ENCODE peak calls at places on chromosome 1, in seven cellular contexts. L, S, V, R, W, Q and P are unnamed samples.

GRCh38 chr1:23801876-23802275 is 1.3 kb upstream of the GALE start:
- DNase-seq in L (no peak), S (no peak), V (no peak), R (peak), W (no peak), Q (no peak), P (no peak)

GRCh38 chr1:169161512-169162194 is 55.2 kb downstream of the ATP1B1 start:
- DNase-seq in L (no peak), S (peak), V (peak), R (no peak), W (no peak), Q (peak), P (no peak)

GRCh38 chr1:22916469-22916817 is 56.2 kb downstream of the LACTBL1 start:
- DNase-seq in L (no peak), S (no peak), V (no peak), R (no peak), W (no peak), Q (no peak), P (no peak)

GRCh38 chr1:5992814-5993552 is 758 bp upstream of the NPHP4 start:
- DNase-seq in L (peak), S (no peak), V (no peak), R (peak), W (no peak), Q (no peak), P (no peak)

GRCh38 chr1:170701962-170702361 is 38.0 kb downstream of the PRRX1 start:
- DNase-seq in L (no peak), S (no peak), V (no peak), R (no peak), W (no peak), Q (no peak), P (no peak)

GRCh38 chr1:179803916-179804315 is 60.8 kb downstream of the FAM163A start:
- DNase-seq in L (no peak), S (no peak), V (no peak), R (no peak), W (no peak), Q (no peak), P (no peak)

GRCh38 chr1:192610114-192610958 is 25.6 kb upstream of the RGS13 start:
- DNase-seq in L (peak), S (no peak), V (peak), R (peak), W (no peak), Q (no peak), P (no peak)

GRCh38 chr1:54553781-54554313 is 5.8 kb downstream of the ACOT11 start:
- DNase-seq in L (no peak), S (no peak), V (no peak), R (no peak), W (no peak), Q (no peak), P (no peak)

GRCh38 chr1:184482113-184482512 is 95.3 kb downstream of the C1orf21 start:
- DNase-seq in L (no peak), S (no peak), V (no peak), R (no peak), W (no peak), Q (no peak), P (no peak)

GRCh38 chr1:18649713-18650370 is 19.2 kb downstream of the PAX7 start:
- DNase-seq in L (no peak), S (no peak), V (no peak), R (peak), W (no peak), Q (no peak), P (peak)

GRCh38 chr1:157249326-157249725 is 111.1 kb upstream of the ETV3 start:
- DNase-seq in L (no peak), S (no peak), V (no peak), R (no peak), W (no peak), Q (peak), P (no peak)

GRCh38 chr1:146012703-146013565 is 8.6 kb downstream of the HJV start:
- DNase-seq in L (peak), S (peak), V (peak), R (peak), W (no peak), Q (no peak), P (peak)

GRCh38 chr1:75444220-75444619 is 166.7 kb downstream of the SLC44A5 start:
- DNase-seq in L (no peak), S (no peak), V (no peak), R (no peak), W (no peak), Q (no peak), P (no peak)

GRCh38 chr1:100065969-100066227 is 66.8 kb downstream of the SASS6 start:
- DNase-seq in L (no peak), S (no peak), V (no peak), R (no peak), W (no peak), Q (no peak), P (no peak)

GRCh38 chr1:231420299-231420958 is 1.7 kb downstream of the EGLN1 start:
- DNase-seq in L (peak), S (no peak), V (no peak), R (peak), W (no peak), Q (no peak), P (peak)

GRCh38 chr1:180920193-180920592 is 7.5 kb downstream of the KIAA1614 start:
- DNase-seq in L (no peak), S (no peak), V (no peak), R (no peak), W (no peak), Q (no peak), P (no peak)

GRCh38 chr1:229253170-229253974 is 17.5 kb upstream of the RAB4A start:
- DNase-seq in L (no peak), S (peak), V (no peak), R (peak), W (no peak), Q (no peak), P (no peak)

GRCh38 chr1:97144527-97144926 is 422.9 kb downstream of the PTBP2 start:
- DNase-seq in L (no peak), S (no peak), V (no peak), R (no peak), W (no peak), Q (no peak), P (no peak)

GRCh38 chr1:216310776-216311175 is 112.5 kb downstream of the USH2A start:
- DNase-seq in L (no peak), S (no peak), V (no peak), R (no peak), W (peak), Q (no peak), P (peak)

GRCh38 chr1:160789702-160790611 is 6.0 kb upstream of the LY9 start:
- DNase-seq in L (no peak), S (no peak), V (no peak), R (no peak), W (no peak), Q (peak), P (no peak)

DNA sequence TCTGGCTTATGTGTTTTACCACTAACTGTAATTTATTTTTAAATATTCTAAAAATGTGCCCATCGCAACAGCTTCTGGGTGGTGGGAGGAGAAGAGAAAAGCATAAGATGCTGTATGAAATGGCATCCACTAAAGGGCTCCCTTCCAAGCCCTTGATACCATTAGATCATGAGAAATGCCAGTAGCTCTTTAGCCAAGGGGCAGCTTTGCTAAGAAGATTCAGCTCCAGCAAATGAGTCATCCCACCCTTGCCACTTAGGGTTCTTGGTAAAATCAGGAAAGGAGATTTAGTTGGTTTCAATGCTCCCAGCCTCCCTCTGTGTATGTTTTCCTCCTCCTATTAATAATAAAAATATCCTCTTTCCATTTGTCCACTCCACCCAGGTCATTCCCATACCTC is 462.7 kb upstream of the DEPDC1 start:
- DNase-seq in L (no peak), S (no peak), V (no peak), R (no peak), W (no peak), Q (no peak), P (no peak)
- TF ChIP-seq YY1 in L (no peak), S (no peak), V (no peak), R (no peak), W (no peak), Q (no peak), P (no peak)

DNA sequence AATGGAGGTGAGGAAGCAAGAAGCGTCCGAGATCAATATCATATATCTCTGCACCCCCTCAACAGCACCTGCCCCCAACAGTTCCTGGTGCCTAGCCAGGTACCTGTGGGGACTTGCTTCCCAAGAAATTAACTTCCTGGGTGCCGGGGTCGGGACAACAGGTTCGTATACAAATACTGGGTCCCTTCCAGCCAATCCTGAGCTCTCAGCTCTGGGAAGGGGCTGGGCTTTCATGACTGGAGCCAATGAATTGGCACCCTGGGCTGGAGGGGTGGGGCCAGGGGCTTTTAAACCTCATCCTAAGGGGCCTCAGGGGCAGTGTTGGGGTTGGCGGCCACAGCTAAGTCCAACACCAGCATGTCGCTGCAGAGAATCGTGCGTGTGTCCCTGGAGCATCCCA is at the start of gene PADI3:
- DNase-seq in L (peak), S (no peak), V (no peak), R (no peak), W (no peak), Q (no peak), P (no peak)
- TF ChIP-seq YY1 in L (no peak), S (no peak), V (no peak), R (no peak), W (no peak), Q (no peak), P (no peak)

DNA sequence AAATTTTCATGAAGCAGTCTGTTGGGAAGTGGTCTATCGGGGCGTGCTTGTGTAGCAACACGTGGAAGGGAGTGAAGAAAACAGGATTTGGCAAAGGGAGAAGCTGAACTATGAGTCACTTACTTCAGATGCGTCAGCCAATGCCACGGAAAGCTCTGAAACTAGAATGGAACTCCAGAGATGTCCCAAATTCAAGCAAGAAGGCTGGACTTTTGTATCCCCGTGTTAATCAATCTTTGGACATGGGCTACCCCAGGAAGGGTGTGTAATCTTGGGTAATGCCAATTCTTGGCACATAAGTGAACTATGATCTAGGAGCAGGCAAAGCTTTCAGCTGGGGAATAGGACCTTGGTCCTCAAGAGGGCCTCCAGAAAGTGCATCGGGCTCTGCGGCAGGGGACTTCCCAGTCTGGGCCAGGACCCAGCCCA is 102.6 kb downstream of the ADSS2 start:
- DNase-seq in L (no peak), S (no peak), V (no peak), R (no peak), W (no peak), Q (no peak), P (no peak)
- TF ChIP-seq YY1 in L (no peak), S (no peak), V (no peak), R (no peak), W (no peak), Q (no peak), P (no peak)

GRCh38 chr1:35611655-35612054 is 29.7 kb downstream of the PSMB2 start:
- DNase-seq in L (no peak), S (no peak), V (no peak), R (no peak), W (no peak), Q (no peak), P (no peak)
- TF ChIP-seq YY1 in L (no peak), S (no peak), V (no peak), R (no peak), W (no peak), Q (no peak), P (no peak)

GRCh38 chr1:43671193-43671592 is 21.2 kb downstream of the KDM4A start:
- DNase-seq in L (no peak), S (no peak), V (no peak), R (no peak), W (no peak), Q (no peak), P (no peak)

GRCh38 chr1:43666608-43667007 is 16.7 kb downstream of the KDM4A start:
- DNase-seq in L (no peak), S (no peak), V (no peak), R (no peak), W (no peak), Q (no peak), P (no peak)

GRCh38 chr1:43671626-43672330 is 21.8 kb downstream of the KDM4A start:
- DNase-seq in L (no peak), S (no peak), V (no peak), R (peak), W (no peak), Q (no peak), P (no peak)

GRCh38 chr1:43669878-43670277 is 19.9 kb downstream of the KDM4A start:
- DNase-seq in L (no peak), S (no peak), V (no peak), R (no peak), W (no peak), Q (no peak), P (no peak)

GRCh38 chr1:43668956-43669355 is 19.0 kb downstream of the KDM4A start:
- DNase-seq in L (no peak), S (no peak), V (no peak), R (no peak), W (no peak), Q (no peak), P (no peak)
- TF ChIP-seq YY1 in L (no peak), S (no peak), V (no peak), R (no peak), W (no peak), Q (no peak), P (no peak)

GRCh38 chr1:30740952-30741894 is 16.4 kb downstream of the LAPTM5 start:
- DNase-seq in L (peak), S (no peak), V (no peak), R (no peak), W (no peak), Q (no peak), P (no peak)
- TF ChIP-seq YY1 in L (no peak), S (no peak), V (no peak), R (no peak), W (no peak), Q (no peak), P (no peak)

GRCh38 chr1:117142200-117142599 is 20.7 kb upstream of the TRIM45 start:
- DNase-seq in L (no peak), S (no peak), V (no peak), R (peak), W (no peak), Q (no peak), P (no peak)
- TF ChIP-seq YY1 in L (no peak), S (no peak), V (no peak), R (peak), W (no peak), Q (no peak), P (no peak)

DNA sequence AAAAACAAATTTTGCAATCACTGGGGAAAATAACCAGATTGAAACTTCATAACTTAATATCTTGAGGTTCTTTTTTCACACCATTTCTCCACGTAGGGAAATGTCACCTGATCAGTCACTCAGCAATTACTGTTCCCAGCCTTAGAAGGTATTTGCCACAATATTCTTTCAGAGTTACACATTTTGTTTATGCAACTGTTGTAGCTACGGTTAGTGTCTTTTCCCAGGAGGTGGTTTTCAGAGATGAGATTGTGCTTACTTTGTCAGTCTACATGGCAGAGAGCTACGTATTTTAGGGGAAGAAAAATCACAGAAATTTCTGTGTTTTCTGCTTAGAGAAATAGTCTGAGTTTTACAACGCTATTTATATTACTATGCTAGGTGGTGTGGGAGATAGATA is 792.8 kb upstream of the B3GALT2 start:
- DNase-seq in L (no peak), S (no peak), V (no peak), R (no peak), W (no peak), Q (no peak), P (no peak)
- TF ChIP-seq YY1 in L (no peak), S (no peak), V (no peak), R (no peak), W (no peak), Q (no peak), P (no peak)

DNA sequence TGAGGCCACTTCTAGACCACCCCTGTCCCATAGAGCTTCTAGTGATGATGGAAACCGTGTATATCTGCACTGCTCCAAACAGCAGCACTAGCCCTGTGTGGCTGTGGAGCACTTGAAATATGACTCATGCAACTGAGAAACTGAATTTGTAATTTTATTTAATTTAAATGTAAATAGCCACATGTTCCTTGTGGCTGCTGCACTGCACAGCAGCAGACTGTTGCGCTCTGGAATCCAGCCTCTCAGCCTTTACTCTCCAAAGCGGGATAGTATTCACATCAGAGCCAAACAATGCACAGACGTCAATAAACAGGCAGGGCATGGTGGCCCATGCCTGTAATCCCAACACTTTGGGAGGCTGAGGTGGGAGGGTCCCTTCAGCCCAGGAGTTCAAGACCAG is 12.0 kb downstream of the CAPN2 start:
- DNase-seq in L (no peak), S (no peak), V (no peak), R (no peak), W (no peak), Q (no peak), P (no peak)
- TF ChIP-seq YY1 in L (no peak), S (no peak), V (no peak), R (no peak), W (no peak), Q (no peak), P (no peak)

GRCh38 chr1:183200451-183200850 is 14.4 kb downstream of the LAMC2 start:
- DNase-seq in L (no peak), S (no peak), V (no peak), R (no peak), W (no peak), Q (no peak), P (no peak)

GRCh38 chr1:183199304-183199703 is 13.2 kb downstream of the LAMC2 start:
- DNase-seq in L (no peak), S (no peak), V (no peak), R (no peak), W (no peak), Q (no peak), P (no peak)

GRCh38 chr1:183195146-183195571 is 9.1 kb downstream of the LAMC2 start:
- DNase-seq in L (no peak), S (no peak), V (peak), R (no peak), W (no peak), Q (no peak), P (no peak)

GRCh38 chr1:183197762-183198161 is 11.7 kb downstream of the LAMC2 start:
- DNase-seq in L (no peak), S (no peak), V (no peak), R (no peak), W (no peak), Q (no peak), P (no peak)

GRCh38 chr1:183198463-183198862 is 12.4 kb downstream of the LAMC2 start:
- DNase-seq in L (no peak), S (no peak), V (no peak), R (no peak), W (no peak), Q (no peak), P (no peak)
- TF ChIP-seq YY1 in L (no peak), S (no peak), V (no peak), R (no peak), W (no peak), Q (no peak), P (no peak)